ENCODE peak calls at places on chromosomes 1 and 21, in ten cellular contexts. T is A549, Z is breast epithelium, E is heart left ventricle, M is lower leg skin, N is GM12891, Y is NB4, W is upper lobe of left lung, J is esophagus squamous epithelium, R is stomach. C is an unnamed sample.

GRCh38 chr1:198726455-198726854 is 87.6 kb downstream of the PTPRC start:
- DNase-seq in T (no peak), Z (no peak), E (no peak), M (no peak), N (no peak), Y (no peak), W (no peak), J (no peak), R (no peak), C (no peak)

GRCh38 chr1:121483961-121484424 is 299.2 kb downstream of the SRGAP2C start:
- DNase-seq in T (no peak), Z (no peak), E (no peak), M (no peak), N (no peak), Y (peak; percentile 34), W (no peak), J (no peak), R (no peak), C (peak; percentile 34)

GRCh38 chr1:156705918-156706646 is 699 bp upstream of the CRABP2 start:
- DNase-seq in T (peak; percentile 62), Z (peak; percentile 66), E (peak; percentile 51), M (no peak), N (peak; percentile 86), Y (peak; percentile 67), W (peak; percentile 56), J (no peak), R (peak; percentile 68), C (peak; percentile 71)

GRCh38 chr1:103514920-103515503 is 10.5 kb upstream of the RNPC3 start:
- DNase-seq in T (peak; percentile 2), Z (no peak), E (no peak), M (no peak), N (no peak), Y (peak; percentile 57), W (no peak), J (no peak), R (no peak), C (peak; percentile 38)

GRCh38 chr1:221315330-221315729 is 426.6 kb downstream of the DUSP10 start:
- DNase-seq in T (no peak), Z (no peak), E (peak; percentile 10), M (peak; percentile 45), N (no peak), Y (no peak), W (no peak), J (no peak), R (no peak), C (no peak)

GRCh38 chr1:153968000-153968363 is 280 bp downstream of the CREB3L4 start:
- DNase-seq in T (no peak), Z (peak; percentile 72), E (no peak), M (no peak), N (no peak), Y (no peak), W (peak; percentile 74), J (no peak), R (peak; percentile 87), C (no peak)

GRCh38 chr1:156245451-156246232 is 2.2 kb downstream of the PAQR6 start:
- DNase-seq in T (no peak), Z (no peak), E (no peak), M (no peak), N (peak; percentile 69), Y (peak; percentile 50), W (peak; percentile 27), J (no peak), R (peak; percentile 42), C (peak; percentile 45)

GRCh38 chr1:45974541-45975269 is 157.7 kb downstream of the PIK3R3 start:
- DNase-seq in T (peak; percentile 2), Z (no peak), E (no peak), M (no peak), N (no peak), Y (no peak), W (no peak), J (no peak), R (no peak), C (no peak)

GRCh38 chr1:19974822-19975416 is 4.5 kb downstream of the PLA2G2A start:
- DNase-seq in T (peak; percentile 55), Z (no peak), E (peak; percentile 55), M (peak; percentile 47), N (peak; percentile 23), Y (peak; percentile 39), W (peak; percentile 35), J (no peak), R (peak; percentile 45), C (peak; percentile 63)

GRCh38 chr21:26457817-26458216 is 115.3 kb downstream of the CYYR1 start:
- DNase-seq in T (no peak), Z (no peak), E (no peak), M (no peak), N (no peak), Y (no peak), W (no peak), J (no peak), R (no peak), C (no peak)

GRCh38 chr1:50109647-50110075 is 941 bp downstream of the ELAVL4 start:
- DNase-seq in T (no peak), Z (no peak), E (no peak), M (no peak), N (no peak), Y (peak; percentile 6), W (no peak), J (no peak), R (no peak), C (no peak)

GRCh38 chr1:35808376-35809155 is 750 bp downstream of the AGO4 start:
- DNase-seq in T (peak; percentile 8), Z (no peak), E (peak; percentile 32), M (peak; percentile 26), N (peak; percentile 25), Y (peak; percentile 51), W (peak; percentile 67), J (no peak), R (peak; percentile 39), C (peak; percentile 58)
- TF ChIP-seq POLR2A in T (no peak), Z (no peak), E (no peak), M (no peak), N (no peak), Y (no peak), W (peak; percentile 35), J (no peak), R (no peak), C (peak; percentile 50)

GRCh38 chr1:167551359-167551758 is 2.2 kb downstream of the CREG1 start:
- DNase-seq in T (no peak), Z (no peak), E (no peak), M (no peak), N (no peak), Y (peak; percentile 69), W (no peak), J (no peak), R (no peak), C (peak; percentile 68)
- TF ChIP-seq POLR2A in T (no peak), Z (no peak), E (no peak), M (no peak), N (no peak), Y (no peak), W (peak; percentile 16), J (no peak), R (no peak), C (peak; percentile 81)

GRCh38 chr1:162919043-162919442 is 58.1 kb upstream of the CCDC190 start:
- DNase-seq in T (no peak), Z (no peak), E (no peak), M (no peak), N (no peak), Y (no peak), W (no peak), J (no peak), R (no peak), C (no peak)
- TF ChIP-seq POLR2A in T (no peak), Z (no peak), E (no peak), M (no peak), N (no peak), Y (no peak), W (no peak), J (no peak), R (no peak), C (no peak)

GRCh38 chr1:202131956-202132821 is 9.5 kb downstream of the GPR37L1 start:
- DNase-seq in T (no peak), Z (peak; percentile 83), E (peak; percentile 57), M (peak; percentile 58), N (no peak), Y (no peak), W (peak; percentile 65), J (no peak), R (peak; percentile 46), C (no peak)
- TF ChIP-seq POLR2A in T (no peak), Z (no peak), E (no peak), M (no peak), N (no peak), Y (no peak), W (no peak), J (no peak), R (no peak), C (no peak)

GRCh38 chr1:2609271-2610035 is 22.9 kb downstream of the PRXL2B start:
- DNase-seq in T (no peak), Z (no peak), E (no peak), M (no peak), N (no peak), Y (no peak), W (no peak), J (no peak), R (no peak), C (no peak)

GRCh38 chr1:2606004-2606805 is 19.6 kb downstream of the PRXL2B start:
- DNase-seq in T (no peak), Z (no peak), E (no peak), M (no peak), N (peak; percentile 7), Y (no peak), W (no peak), J (no peak), R (no peak), C (no peak)

GRCh38 chr1:2608434-2609055 is 22.0 kb downstream of the PRXL2B start:
- DNase-seq in T (no peak), Z (no peak), E (no peak), M (no peak), N (no peak), Y (no peak), W (no peak), J (no peak), R (no peak), C (no peak)

GRCh38 chr1:2606806-2607680 is 20.5 kb downstream of the PRXL2B start:
- DNase-seq in T (no peak), Z (no peak), E (no peak), M (no peak), N (peak; percentile 7), Y (no peak), W (no peak), J (no peak), R (no peak), C (no peak)

GRCh38 chr1:2607681-2608041 is 21.1 kb downstream of the PRXL2B start:
- DNase-seq in T (no peak), Z (no peak), E (no peak), M (no peak), N (no peak), Y (no peak), W (no peak), J (no peak), R (no peak), C (no peak)
- TF ChIP-seq POLR2A in T (no peak), Z (no peak), E (no peak), M (no peak), N (no peak), Y (no peak), W (no peak), J (no peak), R (no peak), C (no peak)

C was measured in erythroblast.